ENCODE peak calls at places on chromosomes 11 and 22, in four cellular contexts. One of them, this sample, is unnamed.

GRCh38 chr11:97687106-97687505 is 1297.3 kb downstream of the JRKL start:
- DNase-seq in neural progenitor cell: peak
- DNase-seq in cardiac muscle cell: peak
- DNase-seq in AG04450: no peak
- DNase-seq in this sample: no peak

GRCh38 chr22:39475902-39476301 is 19.1 kb downstream of the MGAT3 start:
- DNase-seq in neural progenitor cell: peak
- DNase-seq in AG04450: no peak
- DNase-seq in cardiac muscle cell: no peak
- DNase-seq in this sample: no peak

GRCh38 chr11:20336056-20336455 is 27.5 kb upstream of the HTATIP2 start:
- DNase-seq in neural progenitor cell: no peak
- DNase-seq in AG04450: no peak
- DNase-seq in cardiac muscle cell: no peak
- DNase-seq in this sample: no peak

GRCh38 chr11:59283825-59284772 is 71.4 kb upstream of the MPEG1 start:
- DNase-seq in neural progenitor cell: peak
- DNase-seq in cardiac muscle cell: peak
- DNase-seq in AG04450: peak
- DNase-seq in this sample: no peak

GRCh38 chr11:45885274-45885920 is at the start of gene MAPK8IP1:
- DNase-seq in cardiac muscle cell: peak
- DNase-seq in neural progenitor cell: peak
- DNase-seq in AG04450: no peak
- DNase-seq in this sample: no peak

GRCh38 chr11:21986361-21986760 is 206.5 kb upstream of the ANO5 start:
- DNase-seq in neural progenitor cell: no peak
- DNase-seq in AG04450: no peak
- DNase-seq in cardiac muscle cell: no peak
- DNase-seq in this sample: no peak

GRCh38 chr11:69966910-69967309 is 111.2 kb upstream of the ANO1 start:
- DNase-seq in neural progenitor cell: no peak
- DNase-seq in cardiac muscle cell: no peak
- DNase-seq in AG04450: no peak
- DNase-seq in this sample: no peak

GRCh38 chr11:7840580-7840979 is 43.8 kb upstream of the OR5P2 start:
- DNase-seq in neural progenitor cell: no peak
- DNase-seq in cardiac muscle cell: no peak
- DNase-seq in AG04450: no peak
- DNase-seq in this sample: no peak

GRCh38 chr11:107562647-107563208 is 2.8 kb downstream of the ALKBH8 start:
- DNase-seq in neural progenitor cell: no peak
- DNase-seq in cardiac muscle cell: no peak
- DNase-seq in AG04450: no peak
- DNase-seq in this sample: no peak

GRCh38 chr22:42202048-42202447 is 68.4 kb downstream of the TCF20 start:
- DNase-seq in cardiac muscle cell: no peak
- DNase-seq in neural progenitor cell: no peak
- DNase-seq in AG04450: no peak
- DNase-seq in this sample: no peak

GRCh38 chr11:35102267-35102666 is 36.7 kb upstream of the CD44 start:
- DNase-seq in neural progenitor cell: no peak
- DNase-seq in AG04450: no peak
- DNase-seq in cardiac muscle cell: no peak
- DNase-seq in this sample: no peak

GRCh38 chr11:111933872-111934271 is 3.3 kb upstream of the DIXDC1 start:
- DNase-seq in neural progenitor cell: no peak
- DNase-seq in AG04450: no peak
- DNase-seq in cardiac muscle cell: no peak
- DNase-seq in this sample: no peak

GRCh38 chr11:462107-462890 is 12.2 kb downstream of the PTDSS2 start:
- DNase-seq in AG04450: no peak
- DNase-seq in neural progenitor cell: no peak
- DNase-seq in cardiac muscle cell: no peak
- DNase-seq in this sample: no peak

GRCh38 chr22:37804886-37805857 is 2.6 kb upstream of the GCAT start:
- DNase-seq in AG04450: no peak
- DNase-seq in cardiac muscle cell: peak
- DNase-seq in neural progenitor cell: peak
- DNase-seq in this sample: peak

GRCh38 chr11:121716060-121716459 is 263.3 kb upstream of the SORL1-AS1 start:
- DNase-seq in AG04450: peak
- DNase-seq in cardiac muscle cell: no peak
- DNase-seq in neural progenitor cell: no peak
- DNase-seq in this sample: no peak

GRCh38 chr22:49664891-49665290 is 162.8 kb downstream of the BRD1 start:
- DNase-seq in cardiac muscle cell: no peak
- DNase-seq in AG04450: no peak
- DNase-seq in neural progenitor cell: no peak
- DNase-seq in this sample: peak

GRCh38 chr11:12694182-12694531 is 19.9 kb downstream of the TEAD1 start:
- DNase-seq in neural progenitor cell: no peak
- DNase-seq in AG04450: no peak
- DNase-seq in cardiac muscle cell: no peak
- DNase-seq in this sample: no peak

GRCh38 chr11:69644071-69644961 is 3.4 kb downstream of the CCND1 start:
- DNase-seq in cardiac muscle cell: peak
- DNase-seq in AG04450: peak
- DNase-seq in neural progenitor cell: no peak
- DNase-seq in this sample: peak

GRCh38 chr22:31075961-31076360 is 5.2 kb upstream of the SMTN start:
- DNase-seq in AG04450: no peak
- DNase-seq in cardiac muscle cell: no peak
- DNase-seq in neural progenitor cell: no peak
- DNase-seq in this sample: peak

GRCh38 chr11:78370406-78371172 is 47.0 kb downstream of the GAB2 start:
- DNase-seq in neural progenitor cell: no peak
- DNase-seq in cardiac muscle cell: no peak
- DNase-seq in AG04450: no peak
- DNase-seq in this sample: no peak

GRCh38 chr11:132802932-132803331 is 729.4 kb downstream of the OPCML start:
- DNase-seq in neural progenitor cell: no peak
- DNase-seq in cardiac muscle cell: no peak
- DNase-seq in AG04450: no peak
- DNase-seq in this sample: no peak

GRCh38 chr11:16897460-16898061 is 116.7 kb downstream of the PLEKHA7 start:
- DNase-seq in neural progenitor cell: peak
- DNase-seq in AG04450: no peak
- DNase-seq in cardiac muscle cell: no peak
- DNase-seq in this sample: no peak

GRCh38 chr11:5605849-5606248 is 9.4 kb downstream of the TRIM6 start:
- DNase-seq in neural progenitor cell: no peak
- DNase-seq in AG04450: peak
- DNase-seq in cardiac muscle cell: no peak
- DNase-seq in this sample: no peak

GRCh38 chr22:29827091-29827490 is 11.0 kb downstream of the ASCC2 start:
- DNase-seq in cardiac muscle cell: no peak
- DNase-seq in neural progenitor cell: no peak
- DNase-seq in AG04450: no peak
- DNase-seq in this sample: no peak

GRCh38 chr11:61815790-61816735 is 740 bp downstream of the FADS1 start:
- DNase-seq in AG04450: no peak
- DNase-seq in neural progenitor cell: peak
- DNase-seq in cardiac muscle cell: peak
- DNase-seq in this sample: peak

GRCh38 chr11:64546600-64546999 is 44.4 kb upstream of the SLC22A12 start:
- DNase-seq in cardiac muscle cell: no peak
- DNase-seq in neural progenitor cell: no peak
- DNase-seq in AG04450: no peak
- DNase-seq in this sample: no peak

GRCh38 chr11:73141031-73141308 is 1.1 kb downstream of the FCHSD2 start:
- DNase-seq in cardiac muscle cell: peak
- DNase-seq in neural progenitor cell: no peak
- DNase-seq in AG04450: no peak
- DNase-seq in this sample: no peak

GRCh38 chr11:100874203-100874602 is 187.1 kb downstream of the ARHGAP42 start:
- DNase-seq in cardiac muscle cell: no peak
- DNase-seq in AG04450: no peak
- DNase-seq in neural progenitor cell: no peak
- DNase-seq in this sample: no peak

GRCh38 chr11:394034-394857 is at the start of gene PKP3:
- DNase-seq in cardiac muscle cell: no peak
- DNase-seq in AG04450: no peak
- DNase-seq in neural progenitor cell: peak
- DNase-seq in this sample: no peak

GRCh38 chr22:36406721-36407120 is 19.0 kb upstream of the MYH9 start:
- DNase-seq in neural progenitor cell: no peak
- DNase-seq in AG04450: no peak
- DNase-seq in cardiac muscle cell: no peak
- DNase-seq in this sample: no peak

GRCh38 chr11:86800076-86800955 is at the start of gene PRSS23:
- DNase-seq in neural progenitor cell: peak
- DNase-seq in cardiac muscle cell: peak
- DNase-seq in AG04450: no peak
- DNase-seq in this sample: peak

GRCh38 chr11:17063171-17064002 is 14.1 kb downstream of the RPS13 start:
- DNase-seq in neural progenitor cell: peak
- DNase-seq in AG04450: no peak
- DNase-seq in cardiac muscle cell: peak
- DNase-seq in this sample: no peak

GRCh38 chr11:44261800-44262591 is 47.9 kb downstream of the ALX4 start:
- DNase-seq in cardiac muscle cell: no peak
- DNase-seq in AG04450: no peak
- DNase-seq in neural progenitor cell: no peak
- DNase-seq in this sample: no peak

GRCh38 chr11:74694136-74694535 is 37.1 kb downstream of the CHRDL2 start:
- DNase-seq in neural progenitor cell: no peak
- DNase-seq in cardiac muscle cell: no peak
- DNase-seq in AG04450: no peak
- DNase-seq in this sample: no peak

DNA sequence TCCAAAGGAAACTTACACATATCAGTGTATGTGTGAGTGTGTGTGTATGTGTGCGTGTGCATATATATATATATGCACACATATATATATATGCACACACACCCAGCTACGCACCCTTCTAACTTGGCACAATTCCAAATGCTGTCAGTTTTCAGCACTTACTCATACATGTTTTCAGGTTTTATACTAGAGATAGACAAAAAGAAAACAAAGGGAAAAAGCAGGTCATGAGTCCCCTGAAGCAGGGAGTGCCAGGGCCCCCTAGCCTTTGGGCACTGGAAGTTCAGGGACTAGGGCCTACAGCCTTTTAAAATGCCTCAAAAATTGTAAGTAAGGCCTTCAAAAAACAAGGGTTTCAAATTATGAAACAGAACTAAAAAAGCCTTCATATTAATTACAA is 265.4 kb downstream of the CADM1 start:
- DNase-seq in cardiac muscle cell: no peak
- DNase-seq in AG04450: no peak
- DNase-seq in neural progenitor cell: no peak
- DNase-seq in this sample: no peak
- TF ChIP-seq CTCF in cardiac muscle cell: no peak
- TF ChIP-seq CTCF in AG04450: no peak
- TF ChIP-seq CTCF in neural progenitor cell: peak
- TF ChIP-seq CTCF in this sample: no peak

DNA sequence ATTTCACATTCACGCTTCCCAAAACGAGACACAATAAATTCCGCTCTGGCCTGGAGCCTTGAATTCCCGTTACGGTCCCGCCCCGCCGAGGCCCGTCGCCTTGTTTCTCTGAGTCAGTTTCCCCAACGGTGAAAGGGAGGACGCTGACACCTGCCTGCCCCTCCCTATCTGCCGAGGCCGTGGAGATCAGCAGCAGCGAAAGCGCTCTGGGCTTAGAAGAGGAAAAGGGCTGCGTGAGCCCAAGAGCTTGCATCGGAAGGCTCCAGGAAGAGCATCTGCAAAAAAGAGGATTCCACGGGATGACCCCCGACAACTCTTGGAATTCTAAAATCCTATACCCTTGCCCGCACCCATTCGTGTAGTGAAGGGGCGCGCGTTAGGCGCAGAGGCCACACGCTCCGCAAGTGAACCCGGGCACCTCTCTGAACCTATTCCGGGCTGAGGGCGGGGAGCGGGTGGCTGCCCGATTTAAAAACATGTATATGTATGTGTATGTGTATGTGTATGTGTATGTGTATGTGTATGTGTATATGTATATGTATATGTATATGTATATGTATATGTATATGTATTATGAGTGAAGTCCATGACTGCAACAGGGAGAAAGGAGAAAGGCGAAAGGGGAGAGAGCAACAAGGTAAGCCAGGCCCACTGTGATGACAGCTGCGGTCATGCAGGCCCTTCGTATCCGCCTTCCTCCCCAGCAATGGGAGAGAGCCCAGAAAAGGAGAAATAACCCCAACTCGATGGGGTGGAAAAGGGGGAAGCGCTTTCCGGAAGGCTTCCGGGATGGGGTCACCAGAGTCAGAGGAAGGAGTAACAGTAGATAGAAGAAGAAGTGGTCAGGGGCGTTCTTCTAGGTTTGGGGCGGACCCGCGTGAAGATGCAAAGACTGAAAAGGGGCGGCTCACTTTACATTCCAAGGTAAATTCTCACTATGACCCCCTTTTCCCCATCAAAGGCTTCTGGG is 947 bp upstream of the MRTFA start:
- DNase-seq in AG04450: no peak
- DNase-seq in cardiac muscle cell: no peak
- DNase-seq in neural progenitor cell: no peak
- DNase-seq in this sample: no peak
- H3K27ac ChIP-seq in AG04450: peak
- H3K27ac ChIP-seq in cardiac muscle cell: peak
- H3K27ac ChIP-seq in neural progenitor cell: no peak
- H3K27ac ChIP-seq in this sample: peak

GRCh38 chr11:68009391-68010000 is 631 bp upstream of the ALDH3B1 start:
- DNase-seq in neural progenitor cell: no peak
- DNase-seq in cardiac muscle cell: no peak
- DNase-seq in AG04450: no peak
- DNase-seq in this sample: no peak
- TF ChIP-seq CTCF in neural progenitor cell: no peak
- TF ChIP-seq CTCF in cardiac muscle cell: peak
- TF ChIP-seq CTCF in AG04450: peak
- TF ChIP-seq CTCF in this sample: no peak

GRCh38 chr22:23115825-23116494 is 25.8 kb downstream of the RSPH14 start:
- DNase-seq in neural progenitor cell: no peak
- DNase-seq in cardiac muscle cell: no peak
- DNase-seq in AG04450: no peak
- DNase-seq in this sample: no peak

GRCh38 chr22:23113847-23114720 is 27.7 kb downstream of the RSPH14 start:
- DNase-seq in AG04450: no peak
- DNase-seq in cardiac muscle cell: peak
- DNase-seq in neural progenitor cell: no peak
- DNase-seq in this sample: no peak

GRCh38 chr22:23114721-23115020 is 27.1 kb downstream of the RSPH14 start:
- DNase-seq in neural progenitor cell: no peak
- DNase-seq in cardiac muscle cell: no peak
- DNase-seq in AG04450: no peak
- DNase-seq in this sample: no peak

GRCh38 chr22:23116506-23117263 is 25.1 kb downstream of the RSPH14 start:
- DNase-seq in cardiac muscle cell: no peak
- DNase-seq in neural progenitor cell: no peak
- DNase-seq in AG04450: no peak
- DNase-seq in this sample: no peak

DNA sequence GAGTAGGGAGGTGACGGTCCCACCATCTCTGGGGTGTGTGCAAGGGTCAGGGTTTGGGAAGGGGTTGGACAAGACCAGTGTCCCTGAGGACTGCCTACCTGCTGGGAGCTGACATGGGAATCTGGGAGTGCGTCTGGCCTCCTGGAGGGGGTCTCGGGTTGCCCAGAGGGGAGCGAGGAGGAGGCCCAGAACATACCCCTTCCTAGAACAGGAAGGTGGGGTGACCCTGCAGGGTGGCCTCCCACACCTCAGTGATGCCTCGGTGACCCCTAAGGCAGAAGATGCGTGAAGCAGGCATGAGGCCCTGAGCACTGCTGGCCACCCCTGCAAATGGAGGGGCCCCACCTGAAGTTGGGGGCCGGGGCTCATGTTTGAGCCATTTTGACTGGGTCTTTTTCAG is 26.4 kb downstream of the RSPH14 start:
- DNase-seq in neural progenitor cell: no peak
- DNase-seq in AG04450: no peak
- DNase-seq in cardiac muscle cell: no peak
- DNase-seq in this sample: no peak
- H3K27ac ChIP-seq in neural progenitor cell: no peak
- H3K27ac ChIP-seq in AG04450: no peak
- H3K27ac ChIP-seq in cardiac muscle cell: no peak
- H3K27ac ChIP-seq in this sample: no peak